ENCODE peak calls at places on chromosomes 7 and 10, in eight cellular contexts. One of them, this sample, is unnamed.

GRCh38 chr7:143435266-143435665 is 8.0 kb upstream of the TAS2R60 start:
- DNase-seq in psoas muscle: no peak
- DNase-seq in right lobe of liver: no peak
- DNase-seq in thoracic aorta: no peak
- DNase-seq in AG04450: no peak
- DNase-seq in GM23338: no peak
- DNase-seq in brain microvascular endothelial cell: no peak
- DNase-seq in fibroblast of lung: no peak
- DNase-seq in this sample: no peak

GRCh38 chr10:99433378-99434020 is 3.1 kb upstream of the GOT1 start:
- DNase-seq in psoas muscle: no peak
- DNase-seq in right lobe of liver: no peak
- DNase-seq in thoracic aorta: no peak
- DNase-seq in AG04450: no peak
- DNase-seq in GM23338: peak
- DNase-seq in brain microvascular endothelial cell: no peak
- DNase-seq in fibroblast of lung: no peak
- DNase-seq in this sample: no peak

GRCh38 chr10:88361494-88361893 is 221.6 kb downstream of the RNLS start:
- DNase-seq in psoas muscle: no peak
- DNase-seq in right lobe of liver: no peak
- DNase-seq in thoracic aorta: no peak
- DNase-seq in AG04450: no peak
- DNase-seq in GM23338: no peak
- DNase-seq in brain microvascular endothelial cell: no peak
- DNase-seq in fibroblast of lung: no peak
- DNase-seq in this sample: no peak

GRCh38 chr10:36531621-36532020 is 593.8 kb upstream of the ANKRD30A start:
- DNase-seq in psoas muscle: no peak
- DNase-seq in right lobe of liver: no peak
- DNase-seq in thoracic aorta: no peak
- DNase-seq in AG04450: no peak
- DNase-seq in GM23338: no peak
- DNase-seq in brain microvascular endothelial cell: no peak
- DNase-seq in fibroblast of lung: peak
- DNase-seq in this sample: no peak

GRCh38 chr7:42096681-42097637 is 140.1 kb downstream of the GLI3 start:
- DNase-seq in psoas muscle: peak
- DNase-seq in right lobe of liver: no peak
- DNase-seq in thoracic aorta: no peak
- DNase-seq in AG04450: no peak
- DNase-seq in GM23338: no peak
- DNase-seq in brain microvascular endothelial cell: no peak
- DNase-seq in fibroblast of lung: peak
- DNase-seq in this sample: no peak

GRCh38 chr10:24951201-24952145 is 933 bp downstream of the PRTFDC1 start:
- DNase-seq in psoas muscle: no peak
- DNase-seq in right lobe of liver: peak
- DNase-seq in thoracic aorta: no peak
- DNase-seq in AG04450: no peak
- DNase-seq in GM23338: peak
- DNase-seq in brain microvascular endothelial cell: no peak
- DNase-seq in fibroblast of lung: peak
- DNase-seq in this sample: peak

GRCh38 chr7:29285861-29286260 is 91.3 kb downstream of the CHN2 start:
- DNase-seq in psoas muscle: no peak
- DNase-seq in right lobe of liver: no peak
- DNase-seq in thoracic aorta: no peak
- DNase-seq in AG04450: no peak
- DNase-seq in GM23338: no peak
- DNase-seq in brain microvascular endothelial cell: no peak
- DNase-seq in fibroblast of lung: no peak
- DNase-seq in this sample: no peak

GRCh38 chr7:70156052-70156451 is 557.8 kb downstream of the AUTS2 start:
- DNase-seq in psoas muscle: peak
- DNase-seq in right lobe of liver: no peak
- DNase-seq in thoracic aorta: no peak
- DNase-seq in AG04450: no peak
- DNase-seq in GM23338: no peak
- DNase-seq in brain microvascular endothelial cell: no peak
- DNase-seq in fibroblast of lung: no peak
- DNase-seq in this sample: no peak

GRCh38 chr7:139451638-139452037 is 31.8 kb downstream of the KLRG2 start:
- DNase-seq in psoas muscle: no peak
- DNase-seq in right lobe of liver: no peak
- DNase-seq in thoracic aorta: no peak
- DNase-seq in AG04450: no peak
- DNase-seq in GM23338: no peak
- DNase-seq in brain microvascular endothelial cell: peak
- DNase-seq in fibroblast of lung: peak
- DNase-seq in this sample: no peak

GRCh38 chr7:129773871-129774270 is 162.4 kb downstream of the NRF1 start:
- DNase-seq in psoas muscle: no peak
- DNase-seq in right lobe of liver: no peak
- DNase-seq in thoracic aorta: no peak
- DNase-seq in AG04450: no peak
- DNase-seq in GM23338: no peak
- DNase-seq in brain microvascular endothelial cell: no peak
- DNase-seq in fibroblast of lung: no peak
- DNase-seq in this sample: peak

GRCh38 chr10:102167861-102168260 is 15.7 kb downstream of the NOLC1 start:
- DNase-seq in psoas muscle: no peak
- DNase-seq in right lobe of liver: no peak
- DNase-seq in thoracic aorta: no peak
- DNase-seq in AG04450: no peak
- DNase-seq in GM23338: no peak
- DNase-seq in brain microvascular endothelial cell: no peak
- DNase-seq in fibroblast of lung: no peak
- DNase-seq in this sample: no peak

GRCh38 chr7:122442929-122443328 is 138.4 kb upstream of the FEZF1 start:
- DNase-seq in psoas muscle: no peak
- DNase-seq in right lobe of liver: no peak
- DNase-seq in thoracic aorta: no peak
- DNase-seq in AG04450: no peak
- DNase-seq in GM23338: peak
- DNase-seq in brain microvascular endothelial cell: no peak
- DNase-seq in fibroblast of lung: no peak
- DNase-seq in this sample: no peak

GRCh38 chr10:103429647-103430046 is 22.5 kb downstream of the CALHM2 start:
- DNase-seq in psoas muscle: no peak
- DNase-seq in right lobe of liver: no peak
- DNase-seq in thoracic aorta: no peak
- DNase-seq in AG04450: no peak
- DNase-seq in GM23338: no peak
- DNase-seq in brain microvascular endothelial cell: no peak
- DNase-seq in fibroblast of lung: no peak
- DNase-seq in this sample: no peak

GRCh38 chr7:1407883-1408282 is 51.4 kb downstream of the MICALL2 start:
- DNase-seq in psoas muscle: no peak
- DNase-seq in right lobe of liver: no peak
- DNase-seq in thoracic aorta: no peak
- DNase-seq in AG04450: no peak
- DNase-seq in GM23338: no peak
- DNase-seq in brain microvascular endothelial cell: no peak
- DNase-seq in fibroblast of lung: no peak
- DNase-seq in this sample: peak

GRCh38 chr7:94449151-94449725 is 54.5 kb downstream of the COL1A2 start:
- DNase-seq in psoas muscle: no peak
- DNase-seq in right lobe of liver: no peak
- DNase-seq in thoracic aorta: no peak
- DNase-seq in AG04450: no peak
- DNase-seq in GM23338: peak
- DNase-seq in brain microvascular endothelial cell: no peak
- DNase-seq in fibroblast of lung: peak
- DNase-seq in this sample: no peak

DNA sequence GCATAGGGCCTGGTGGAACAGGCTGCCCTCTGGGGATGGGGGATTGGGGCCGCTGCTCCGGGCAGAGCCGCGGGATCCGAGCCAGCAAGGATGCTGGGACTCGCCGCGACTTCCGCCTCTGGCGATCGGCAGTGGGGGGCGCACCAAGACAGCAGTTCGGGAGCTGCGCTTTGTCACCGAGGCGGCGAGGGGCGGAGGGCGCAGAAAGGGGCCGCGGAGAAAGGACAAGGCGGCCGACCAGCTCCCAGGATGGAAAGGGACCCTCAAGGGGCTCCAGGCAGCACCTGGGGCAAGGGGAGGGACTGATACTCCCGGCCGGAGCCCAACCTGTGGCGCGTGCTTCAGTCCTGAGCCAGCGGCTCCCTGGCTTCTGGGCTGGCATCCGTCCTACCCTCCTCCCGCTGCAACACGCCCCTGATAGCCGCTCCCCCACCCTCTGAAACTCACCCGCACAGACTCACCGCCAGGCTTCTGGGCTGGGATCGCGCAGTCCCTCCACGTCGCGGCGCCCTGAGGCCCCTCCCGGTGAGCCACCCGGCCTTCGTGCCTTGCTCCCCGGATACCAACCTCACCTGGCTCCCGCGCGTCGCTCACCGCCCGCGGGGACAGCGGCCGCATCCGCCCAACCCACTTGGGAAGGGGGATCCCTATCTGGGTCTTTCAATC is 7.1 kb upstream of the EVX1 start:
- DNase-seq in psoas muscle: peak
- DNase-seq in right lobe of liver: peak
- DNase-seq in thoracic aorta: no peak
- DNase-seq in AG04450: no peak
- DNase-seq in GM23338: peak
- DNase-seq in brain microvascular endothelial cell: peak
- DNase-seq in fibroblast of lung: peak
- DNase-seq in this sample: peak
- TF ChIP-seq CTCF in psoas muscle: peak
- TF ChIP-seq CTCF in right lobe of liver: peak
- TF ChIP-seq CTCF in thoracic aorta: no peak
- TF ChIP-seq CTCF in AG04450: peak
- TF ChIP-seq CTCF in GM23338: peak
- TF ChIP-seq CTCF in brain microvascular endothelial cell: peak
- TF ChIP-seq CTCF in fibroblast of lung: peak
- TF ChIP-seq CTCF in this sample: peak

GRCh38 chr10:132338876-132339275 is 6.9 kb downstream of the LRRC27 start:
- DNase-seq in psoas muscle: no peak
- DNase-seq in right lobe of liver: no peak
- DNase-seq in thoracic aorta: no peak
- DNase-seq in AG04450: no peak
- DNase-seq in GM23338: no peak
- DNase-seq in brain microvascular endothelial cell: no peak
- DNase-seq in fibroblast of lung: no peak
- DNase-seq in this sample: no peak

GRCh38 chr10:132336064-132336746 is 4.2 kb downstream of the LRRC27 start:
- DNase-seq in psoas muscle: no peak
- DNase-seq in right lobe of liver: no peak
- DNase-seq in thoracic aorta: no peak
- DNase-seq in AG04450: no peak
- DNase-seq in GM23338: no peak
- DNase-seq in brain microvascular endothelial cell: no peak
- DNase-seq in fibroblast of lung: no peak
- DNase-seq in this sample: no peak

GRCh38 chr10:132334883-132335188 is 2.8 kb downstream of the LRRC27 start:
- DNase-seq in psoas muscle: no peak
- DNase-seq in right lobe of liver: no peak
- DNase-seq in thoracic aorta: no peak
- DNase-seq in AG04450: no peak
- DNase-seq in GM23338: no peak
- DNase-seq in brain microvascular endothelial cell: no peak
- DNase-seq in fibroblast of lung: no peak
- DNase-seq in this sample: no peak

GRCh38 chr10:132335189-132336063 is 3.4 kb downstream of the LRRC27 start:
- DNase-seq in psoas muscle: no peak
- DNase-seq in right lobe of liver: no peak
- DNase-seq in thoracic aorta: no peak
- DNase-seq in AG04450: no peak
- DNase-seq in GM23338: peak
- DNase-seq in brain microvascular endothelial cell: no peak
- DNase-seq in fibroblast of lung: no peak
- DNase-seq in this sample: no peak

GRCh38 chr10:132337019-132337418 is 5.0 kb downstream of the LRRC27 start:
- DNase-seq in psoas muscle: no peak
- DNase-seq in right lobe of liver: no peak
- DNase-seq in thoracic aorta: no peak
- DNase-seq in AG04450: no peak
- DNase-seq in GM23338: peak
- DNase-seq in brain microvascular endothelial cell: no peak
- DNase-seq in fibroblast of lung: peak
- DNase-seq in this sample: no peak
- H3K4me3 ChIP-seq in psoas muscle: peak
- H3K4me3 ChIP-seq in right lobe of liver: peak
- H3K4me3 ChIP-seq in thoracic aorta: peak
- H3K4me3 ChIP-seq in AG04450: peak
- H3K4me3 ChIP-seq in GM23338: no peak
- H3K4me3 ChIP-seq in brain microvascular endothelial cell: peak
- H3K4me3 ChIP-seq in fibroblast of lung: no peak
- H3K4me3 ChIP-seq in this sample: peak

DNA sequence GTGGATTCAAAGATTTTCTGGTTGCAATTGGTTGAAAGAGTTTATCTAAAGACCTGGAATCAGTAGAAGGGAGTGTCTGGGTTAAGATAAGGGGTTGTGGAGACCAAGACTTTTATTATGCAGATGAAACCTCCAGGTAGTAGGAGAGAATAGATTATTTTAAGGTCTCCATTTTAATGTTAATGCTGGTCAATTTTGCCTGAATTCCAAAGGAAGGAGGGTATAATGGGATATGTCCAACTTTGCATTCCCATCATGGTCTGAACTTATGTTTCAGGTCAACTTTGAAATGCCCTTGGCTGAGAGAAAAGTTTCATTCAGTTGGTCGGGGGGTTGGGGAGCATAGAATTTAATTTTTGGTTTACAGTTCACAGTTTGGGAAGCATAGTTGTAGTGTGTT is 44.3 kb upstream of the SEMA3E start:
- DNase-seq in psoas muscle: no peak
- DNase-seq in right lobe of liver: no peak
- DNase-seq in thoracic aorta: no peak
- DNase-seq in AG04450: no peak
- DNase-seq in GM23338: peak
- DNase-seq in brain microvascular endothelial cell: no peak
- DNase-seq in fibroblast of lung: no peak
- DNase-seq in this sample: no peak
- H3K27ac ChIP-seq in psoas muscle: no peak
- H3K27ac ChIP-seq in right lobe of liver: no peak
- H3K27ac ChIP-seq in thoracic aorta: no peak
- H3K27ac ChIP-seq in AG04450: no peak
- H3K27ac ChIP-seq in GM23338: no peak
- H3K27ac ChIP-seq in brain microvascular endothelial cell: no peak
- H3K27ac ChIP-seq in fibroblast of lung: no peak
- H3K27ac ChIP-seq in this sample: no peak

GRCh38 chr10:70101668-70102067 is 31.0 kb downstream of the AIFM2 start:
- DNase-seq in psoas muscle: no peak
- DNase-seq in right lobe of liver: no peak
- DNase-seq in thoracic aorta: no peak
- DNase-seq in AG04450: no peak
- DNase-seq in GM23338: no peak
- DNase-seq in brain microvascular endothelial cell: no peak
- DNase-seq in fibroblast of lung: no peak
- DNase-seq in this sample: no peak

GRCh38 chr10:70111496-70111895 is 21.1 kb downstream of the AIFM2 start:
- DNase-seq in psoas muscle: no peak
- DNase-seq in right lobe of liver: no peak
- DNase-seq in thoracic aorta: no peak
- DNase-seq in AG04450: no peak
- DNase-seq in GM23338: no peak
- DNase-seq in brain microvascular endothelial cell: no peak
- DNase-seq in fibroblast of lung: no peak
- DNase-seq in this sample: no peak

GRCh38 chr10:70109064-70109729 is 23.4 kb downstream of the AIFM2 start:
- DNase-seq in psoas muscle: no peak
- DNase-seq in right lobe of liver: peak
- DNase-seq in thoracic aorta: no peak
- DNase-seq in AG04450: no peak
- DNase-seq in GM23338: no peak
- DNase-seq in brain microvascular endothelial cell: no peak
- DNase-seq in fibroblast of lung: no peak
- DNase-seq in this sample: no peak

GRCh38 chr10:70106958-70107791 is 25.4 kb downstream of the AIFM2 start:
- DNase-seq in psoas muscle: no peak
- DNase-seq in right lobe of liver: no peak
- DNase-seq in thoracic aorta: no peak
- DNase-seq in AG04450: no peak
- DNase-seq in GM23338: peak
- DNase-seq in brain microvascular endothelial cell: no peak
- DNase-seq in fibroblast of lung: peak
- DNase-seq in this sample: no peak
- TF ChIP-seq CTCF in psoas muscle: peak
- TF ChIP-seq CTCF in right lobe of liver: peak
- TF ChIP-seq CTCF in thoracic aorta: peak
- TF ChIP-seq CTCF in AG04450: peak
- TF ChIP-seq CTCF in GM23338: peak
- TF ChIP-seq CTCF in brain microvascular endothelial cell: peak
- TF ChIP-seq CTCF in fibroblast of lung: peak
- TF ChIP-seq CTCF in this sample: no peak